ENCODE peak calls at places on chromosomes 5 and 9, in six cellular contexts. A, I, U, P, E and C are unnamed samples. For H3K4me1, the result is how much of the 10 kb centered on the place peaks cover.

GRCh38 chr5:150079655-150080461 is 6.5 kb downstream of the CSF1R start:
- DNase-seq in U (no peak), P (no peak), E (no peak), I (no peak), A (peak), C (no peak)

GRCh38 chr5:170681013-170681433 is 102.5 kb upstream of the GABRP start:
- DNase-seq in I (peak), P (no peak), E (no peak), U (no peak), A (peak), C (peak)

GRCh38 chr9:97759611-97760288 is 62.6 kb upstream of the XPA start:
- DNase-seq in E (no peak), A (no peak), P (no peak), U (no peak), I (no peak), C (no peak)

GRCh38 chr5:80739487-80739886 is 84.7 kb upstream of the DHFR start:
- DNase-seq in A (no peak), U (no peak), P (no peak), E (no peak), I (no peak), C (no peak)

GRCh38 chr5:111512026-111512405 is 319 bp downstream of the STARD4 start:
- DNase-seq in P (no peak), E (no peak), A (no peak), I (no peak), U (no peak), C (no peak)

GRCh38 chr9:99516657-99517049 is 294.6 kb downstream of the SEC61B start:
- DNase-seq in I (no peak), U (no peak), A (no peak), E (no peak), P (no peak), C (no peak)

GRCh38 chr9:108535526-108535925 is 320.3 kb downstream of the ACTL7B start:
- DNase-seq in U (no peak), P (no peak), I (no peak), E (no peak), A (peak), C (peak)

GRCh38 chr5:65512170-65512937 is 30.6 kb upstream of the ADAMTS6 start:
- DNase-seq in A (no peak), E (no peak), U (no peak), I (no peak), P (no peak), C (no peak)

GRCh38 chr5:171451421-171451820 is 32.0 kb downstream of the FGF18 start:
- DNase-seq in A (no peak), E (no peak), U (no peak), P (no peak), I (no peak), C (no peak)

GRCh38 chr9:37992924-37993349 is 76.1 kb downstream of the SHB start:
- DNase-seq in I (no peak), U (peak), E (peak), P (no peak), A (no peak), C (no peak)

GRCh38 chr5:157180374-157181264 is at the start of gene ITK:
- DNase-seq in U (no peak), I (no peak), P (no peak), E (no peak), A (no peak), C (no peak)

GRCh38 chr5:74927336-74927735 is 61.1 kb upstream of the FAM169A start:
- DNase-seq in P (no peak), E (no peak), I (no peak), A (no peak), U (no peak), C (no peak)

GRCh38 chr5:107129051-107129450 is 541.7 kb downstream of the EFNA5 start:
- DNase-seq in U (no peak), A (no peak), E (no peak), I (no peak), P (no peak), C (no peak)

GRCh38 chr9:33138768-33139167 is 28.4 kb downstream of the B4GALT1 start:
- DNase-seq in I (no peak), E (no peak), A (no peak), U (peak), P (no peak), C (no peak)

GRCh38 chr9:93525476-93525875 is 50.9 kb upstream of the PHF2 start:
- DNase-seq in U (no peak), I (no peak), P (no peak), A (no peak), E (no peak), C (no peak)

GRCh38 chr5:140398379-140398811 is 3.2 kb upstream of the ANKHD1 start:
- DNase-seq in P (no peak), A (no peak), U (no peak), I (no peak), E (no peak), C (no peak)

GRCh38 chr9:131608469-131609115 is 63.3 kb downstream of the PRRT1B start:
- DNase-seq in A (no peak), E (peak), I (peak), U (peak), P (no peak), C (no peak)

GRCh38 chr9:89777544-89777943 is 172.7 kb downstream of the GADD45G start:
- DNase-seq in U (no peak), A (no peak), I (no peak), E (no peak), P (no peak), C (no peak)

GRCh38 chr9:682633-683508 is 158.6 kb upstream of the DMRT1 start:
- DNase-seq in U (no peak), I (no peak), P (no peak), A (no peak), E (no peak), C (no peak)

GRCh38 chr9:87599901-87600610 is 102.4 kb downstream of the DAPK1 start:
- DNase-seq in P (no peak), A (no peak), U (no peak), E (no peak), I (no peak), C (no peak)

GRCh38 chr5:55538621-55539020 is 3.9 kb upstream of the PLPP1 start:
- DNase-seq in I (no peak), U (no peak), P (no peak), A (no peak), E (no peak), C (no peak)

GRCh38 chr9:101566904-101567724 is 27.7 kb downstream of the PPP3R2 start:
- DNase-seq in A (no peak), P (no peak), I (no peak), E (no peak), U (no peak), C (peak)

GRCh38 chr9:75457474-75458011 is 369.2 kb downstream of the OSTF1 start:
- DNase-seq in I (no peak), U (no peak), P (no peak), A (no peak), E (no peak), C (no peak)

GRCh38 chr9:75467141-75467540 is 378.8 kb downstream of the OSTF1 start:
- DNase-seq in E (peak), I (no peak), U (no peak), A (peak), P (no peak), C (peak)

GRCh38 chr9:75461188-75461587 is 372.9 kb downstream of the OSTF1 start:
- DNase-seq in U (no peak), I (no peak), A (no peak), P (no peak), E (no peak), C (no peak)

GRCh38 chr9:75464726-75465125 is 376.4 kb downstream of the OSTF1 start:
- DNase-seq in E (no peak), I (no peak), U (no peak), P (no peak), A (no peak), C (no peak)

GRCh38 chr9:75462866-75463265 is 374.6 kb downstream of the OSTF1 start:
- DNase-seq in P (no peak), I (no peak), A (no peak), U (no peak), E (no peak), C (no peak)
- TF ChIP-seq CTCF in P (no peak), I (no peak), A (no peak), U (no peak), E (no peak), C (no peak)

GRCh38 chr9:6938873-6939272 is 181.1 kb downstream of the KDM4C start:
- DNase-seq in A (no peak), I (no peak), U (no peak), P (no peak), E (no peak), C (no peak)
- H3K4me1 ChIP-seq in A (under half), I (under half), U (under half), P (under half), E (under half), C (under half)

DNA sequence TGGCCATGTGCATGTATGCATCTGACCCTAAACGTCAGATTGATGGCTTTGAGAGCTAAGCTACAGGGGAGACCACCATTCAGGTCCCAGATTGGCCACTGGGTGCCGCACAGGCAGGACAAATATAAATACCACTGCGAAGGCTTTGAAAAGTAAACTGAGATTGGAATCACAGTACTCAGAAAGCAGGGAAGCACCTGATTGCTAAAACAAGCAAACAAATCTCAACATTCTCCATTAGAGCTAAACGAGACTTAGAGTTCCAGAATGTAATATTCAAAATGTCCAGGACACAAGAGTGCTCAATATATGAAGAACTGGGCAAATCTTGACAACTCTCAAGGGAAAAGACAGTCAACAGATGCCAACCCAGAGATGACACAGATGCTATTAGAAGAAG is 61.0 kb upstream of the GFPT2 start:
- DNase-seq in E (no peak), P (no peak), I (no peak), U (no peak), A (no peak), C (no peak)
- TF ChIP-seq CTCF in E (no peak), P (no peak), I (no peak), U (no peak), A (no peak), C (no peak)

DNA sequence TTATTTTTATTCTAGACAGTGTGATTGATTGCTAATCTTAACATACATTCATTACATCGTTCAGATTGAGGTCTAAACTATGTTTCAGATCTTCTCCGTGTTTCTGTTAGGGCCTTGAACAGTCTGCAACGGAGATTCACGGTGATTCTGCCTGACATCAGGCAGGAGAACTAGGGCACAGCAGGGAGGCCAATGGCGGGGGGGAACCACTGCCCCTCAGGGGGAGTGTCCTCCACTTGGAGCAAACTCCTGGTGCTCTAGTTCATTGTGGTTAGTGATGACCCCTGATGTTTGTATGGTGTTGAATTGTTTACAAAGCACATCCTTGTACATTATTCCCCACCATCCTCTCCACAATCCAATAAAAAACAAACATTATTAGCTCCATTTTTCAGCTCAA is 173.5 kb downstream of the ZNF608 start:
- DNase-seq in U (no peak), P (no peak), I (no peak), E (no peak), A (no peak), C (no peak)
- H3K4me1 ChIP-seq in U (under half), P (under half), I (under half), E (under half), A (under half), C (under half)

GRCh38 chr5:76204191-76204590 is 121.0 kb downstream of the SV2C start:
- DNase-seq in E (no peak), I (no peak), P (no peak), A (no peak), U (no peak), C (no peak)

GRCh38 chr5:76204713-76205112 is 121.5 kb downstream of the SV2C start:
- DNase-seq in A (no peak), P (no peak), E (no peak), I (peak), U (no peak), C (no peak)

GRCh38 chr5:76207122-76207521 is 123.9 kb downstream of the SV2C start:
- DNase-seq in U (no peak), P (no peak), E (no peak), I (no peak), A (no peak), C (no peak)

GRCh38 chr5:76210946-76211345 is 127.8 kb downstream of the SV2C start:
- DNase-seq in A (no peak), U (no peak), I (no peak), P (no peak), E (no peak), C (no peak)

GRCh38 chr5:76209297-76209696 is 126.1 kb downstream of the SV2C start:
- DNase-seq in I (no peak), A (no peak), U (no peak), E (no peak), P (no peak), C (no peak)
- TF ChIP-seq CTCF in I (no peak), A (peak), U (no peak), E (no peak), P (no peak), C (peak)

DNA sequence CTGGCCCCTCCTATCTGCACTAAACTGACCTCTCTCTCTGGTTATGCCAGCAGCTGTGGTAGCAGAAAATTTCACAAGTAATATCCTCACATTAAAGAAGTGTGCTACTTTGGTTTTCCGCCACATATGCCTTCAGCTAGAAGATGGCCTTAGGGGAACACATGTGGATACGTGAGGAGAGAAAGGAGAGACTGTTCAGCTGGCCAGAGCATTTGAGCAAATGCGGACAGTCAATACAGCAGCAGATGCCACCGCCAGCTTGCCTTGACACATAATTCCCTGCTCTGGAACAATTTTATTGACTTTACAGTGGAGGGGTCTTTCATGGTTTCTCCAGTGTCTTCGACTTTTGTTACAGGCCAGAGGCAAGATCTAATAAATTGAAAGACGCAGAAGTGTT is 434.6 kb downstream of the TAF11L14 start:
- DNase-seq in P (no peak), E (no peak), I (no peak), A (no peak), U (no peak), C (no peak)
- H3K4me1 ChIP-seq in P (under half), E (under half), I (under half), A (under half), U (under half), C (under half)

DNA sequence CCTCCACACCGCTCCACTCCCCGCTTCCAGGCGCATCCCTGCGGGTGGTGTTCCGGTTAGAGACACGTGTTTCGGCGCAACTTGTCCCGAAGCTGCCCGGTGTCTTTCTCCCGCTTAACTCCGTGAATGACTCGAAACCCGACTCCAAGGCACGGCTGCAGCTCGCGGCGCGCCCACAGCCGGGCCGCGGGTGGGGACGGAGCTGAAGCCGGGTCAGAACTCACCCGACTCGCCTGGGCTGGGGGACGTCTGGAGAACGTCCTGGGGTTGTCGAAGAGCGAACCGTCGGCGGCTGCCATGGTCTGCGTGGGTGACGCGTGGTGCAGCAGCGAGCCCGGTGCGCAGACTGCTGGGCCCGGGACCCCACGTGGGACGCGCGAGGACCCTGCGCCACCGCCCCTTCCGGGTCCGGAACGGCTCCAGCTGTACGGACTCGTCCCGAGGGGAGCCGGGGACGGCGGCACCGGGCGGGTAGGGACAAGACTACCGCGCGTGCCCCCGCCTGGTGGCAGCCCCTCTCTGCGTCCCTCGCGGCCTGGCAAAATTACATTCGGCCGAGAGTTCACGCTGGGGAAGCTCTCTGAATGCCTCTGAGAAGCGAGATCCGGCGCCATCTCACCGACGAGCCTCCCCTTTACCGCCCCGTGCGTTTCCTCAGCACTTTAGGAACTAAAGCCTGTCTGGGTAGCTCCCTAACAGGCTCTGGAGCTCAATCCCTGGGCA is at the start of gene DDX31:
- DNase-seq in U (peak), A (peak), P (peak), I (peak), E (peak), C (peak)
- TF ChIP-seq CTCF in U (no peak), A (no peak), P (no peak), I (no peak), E (no peak), C (no peak)

GRCh38 chr5:158780656-158781237 is 319.0 kb downstream of the EBF1 start:
- DNase-seq in E (no peak), P (no peak), U (no peak), I (no peak), A (no peak), C (no peak)

GRCh38 chr5:158783382-158783781 is 316.3 kb downstream of the EBF1 start:
- DNase-seq in I (no peak), U (no peak), E (no peak), P (no peak), A (no peak), C (no peak)

GRCh38 chr5:158785397-158785796 is 314.3 kb downstream of the EBF1 start:
- DNase-seq in A (no peak), U (no peak), I (no peak), E (no peak), P (no peak), C (no peak)

GRCh38 chr5:158789441-158789840 is 310.3 kb downstream of the EBF1 start:
- DNase-seq in P (no peak), U (no peak), A (no peak), E (no peak), I (no peak), C (no peak)

GRCh38 chr5:158786390-158786789 is 313.3 kb downstream of the EBF1 start:
- DNase-seq in U (no peak), P (no peak), I (no peak), E (peak), A (no peak), C (no peak)
- H3K4me1 ChIP-seq in U (under half), P (under half), I (under half), E (under half), A (under half), C (under half)

DNA sequence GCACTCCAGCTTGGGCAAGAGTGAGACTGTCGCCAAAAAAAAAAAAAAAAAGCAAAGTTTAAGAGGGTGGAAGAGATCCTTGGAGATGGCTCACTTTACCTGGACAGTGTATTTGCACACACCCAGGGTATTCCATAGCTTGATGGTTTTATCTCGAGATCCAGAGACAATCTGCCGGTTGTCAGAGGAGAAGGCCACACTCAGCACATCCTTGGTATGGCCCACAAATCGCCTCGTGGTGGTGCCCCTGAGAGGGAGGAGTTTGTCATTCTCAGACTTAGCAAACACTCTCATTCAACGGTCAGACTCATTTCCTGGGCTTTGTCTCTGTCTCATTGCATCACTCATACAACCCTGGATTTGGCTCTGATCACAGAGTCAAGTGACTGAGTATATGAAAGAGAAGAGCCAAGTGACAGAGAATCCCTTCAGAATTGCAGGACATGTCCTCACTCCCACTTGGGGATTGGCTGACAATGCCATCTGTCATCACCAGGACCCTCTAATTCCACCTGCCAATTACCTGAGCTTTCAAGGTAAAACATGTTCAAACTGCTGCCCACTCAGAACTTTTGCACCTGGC is 2.2 kb downstream of the RACK1 start:
- DNase-seq in I (no peak), U (no peak), E (peak), A (peak), P (no peak), C (no peak)
- TF ChIP-seq CTCF in I (no peak), U (no peak), E (no peak), A (no peak), P (no peak), C (no peak)

GRCh38 chr9:124766815-124767554 is 4.1 kb downstream of the NR6A1 start:
- DNase-seq in A (no peak), U (no peak), I (no peak), E (no peak), P (no peak), C (no peak)

GRCh38 chr9:124769451-124770358 is 1.4 kb downstream of the NR6A1 start:
- DNase-seq in I (no peak), E (no peak), U (peak), P (no peak), A (peak), C (no peak)

GRCh38 chr9:124768778-124769350 is 2.2 kb downstream of the NR6A1 start:
- DNase-seq in U (no peak), P (no peak), E (no peak), I (no peak), A (no peak), C (no peak)

GRCh38 chr9:124767830-124768229 is 3.3 kb downstream of the NR6A1 start:
- DNase-seq in I (no peak), A (no peak), E (no peak), U (no peak), P (no peak), C (no peak)

GRCh38 chr9:124768275-124768674 is 2.8 kb downstream of the NR6A1 start:
- DNase-seq in E (no peak), P (no peak), U (no peak), A (no peak), I (no peak), C (no peak)
- H3K4me1 ChIP-seq in E (under half), P (under half), U (under half), A (under half), I (under half), C (under half)